ENCODE peak calls at places on chromosome 21, in seven cellular contexts. Z is activated naive CD4-positive, alpha-beta T cell; N is myocyte; A is heart right ventricle; S is GM06990; H is AG10803; F is activated CD8-positive, alpha-beta memory T cell treated with anti-CD3 and anti-CD28 coated beads, Interleukin-2, amount 50 U/mL, for 48 hours. M is an unnamed sample.

GRCh38 chr21:34545079-34545884 is 33.3 kb upstream of the KCNE1 start:
- DNase-seq in S (peak; percentile 78), Z (no peak), F (peak; percentile 54), N (peak; percentile 81), H (peak; percentile 92), A (no peak), M (peak; percentile 44)

GRCh38 chr21:45506241-45506817 is 35.9 kb downstream of the SLC19A1 start:
- DNase-seq in H (no peak), A (no peak), Z (no peak), F (no peak), S (no peak), N (no peak), M (no peak)

GRCh38 chr21:37220433-37220980 is 46.6 kb downstream of the VPS26C start:
- DNase-seq in S (no peak), N (peak; percentile 61), F (peak; percentile 58), H (peak; percentile 47), A (no peak), Z (no peak), M (no peak)

GRCh38 chr21:32653326-32653901 is 41.2 kb upstream of the CFAP298 start:
- DNase-seq in N (peak; percentile 8), A (no peak), F (no peak), H (peak; percentile 5), S (no peak), Z (peak; percentile 5), M (no peak)

GRCh38 chr21:29656504-29657227 is 283.1 kb downstream of the GRIK1 start:
- DNase-seq in Z (no peak), S (no peak), A (no peak), N (peak; percentile 41), H (peak; percentile 63), F (no peak), M (no peak)

GRCh38 chr21:42163511-42163863 is 55.5 kb upstream of the ABCG1 start:
- DNase-seq in S (no peak), Z (no peak), H (no peak), A (no peak), F (peak; percentile 46), N (no peak), M (no peak)

GRCh38 chr21:33760641-33761103 is 118.4 kb downstream of the ITSN1 start:
- DNase-seq in A (no peak), S (no peak), F (no peak), Z (no peak), N (peak; percentile 33), H (peak; percentile 94), M (no peak)

GRCh38 chr21:35527358-35527757 is 478.3 kb upstream of the RUNX1 start:
- DNase-seq in Z (no peak), S (no peak), N (no peak), H (no peak), A (no peak), F (no peak), M (no peak)

GRCh38 chr21:46096997-46097825 is 701 bp upstream of the COL6A2 start:
- DNase-seq in H (no peak), S (no peak), N (no peak), F (peak; percentile 51), A (peak; percentile 11), Z (no peak), M (no peak)

GRCh38 chr21:25573409-25574206 is 33.7 kb downstream of the MRPL39 start:
- DNase-seq in S (no peak), N (peak; percentile 58), A (no peak), H (peak; percentile 75), F (no peak), Z (no peak), M (no peak)

GRCh38 chr21:45995686-45996179 is 14.2 kb downstream of the COL6A1 start:
- DNase-seq in N (no peak), F (peak; percentile 49), H (no peak), A (peak; percentile 3), Z (no peak), S (no peak), M (no peak)

GRCh38 chr21:22019766-22020165 is 1021.6 kb downstream of the NCAM2 start:
- DNase-seq in A (no peak), Z (no peak), H (no peak), S (no peak), N (peak; percentile 7), F (no peak), M (no peak)

GRCh38 chr21:18832950-18833349 is 429.4 kb upstream of the TMPRSS15 start:
- DNase-seq in F (no peak), H (no peak), S (no peak), Z (no peak), N (peak; percentile 5), A (no peak), M (no peak)

GRCh38 chr21:27480841-27481261 is 514.0 kb upstream of the ADAMTS5 start:
- DNase-seq in H (peak; percentile 88), A (no peak), F (no peak), Z (no peak), N (peak; percentile 44), S (no peak), M (no peak)

M was measured in substantia nigra.